ENCODE peak calls at places on chromosomes 16 and 17, in five cellular contexts. L, M, C, R and Z are unnamed samples.

GRCh38 chr16:46918905-46919792 is 35.0 kb downstream of the GPT2 start:
- DNase-seq in M (no peak), R (no peak), C (no peak), L (no peak), Z (no peak)

GRCh38 chr16:86883583-86884188 is 305.3 kb downstream of the FOXL1 start:
- DNase-seq in R (no peak), C (no peak), M (no peak), L (no peak), Z (peak)

GRCh38 chr17:79950711-79951110 is 85.0 kb downstream of the TBC1D16 start:
- DNase-seq in C (no peak), L (no peak), M (peak), R (no peak), Z (peak)

GRCh38 chr17:30199600-30199999 is 35.9 kb downstream of the SLC6A4 start:
- DNase-seq in L (no peak), R (no peak), M (no peak), C (no peak), Z (no peak)

GRCh38 chr16:73101568-73101967 is 53.6 kb upstream of the ZFHX3 start:
- DNase-seq in R (no peak), L (no peak), C (no peak), M (no peak), Z (no peak)

GRCh38 chr17:46003907-46004748 is 5.1 kb downstream of the STH start:
- DNase-seq in L (no peak), M (no peak), C (no peak), R (peak), Z (no peak)

GRCh38 chr16:58102665-58103427 is 26.3 kb downstream of the CFAP20 start:
- DNase-seq in M (no peak), L (no peak), R (no peak), C (no peak), Z (no peak)

GRCh38 chr16:53207810-53208752 is 153.3 kb downstream of the CHD9 start:
- DNase-seq in C (no peak), R (peak), L (no peak), M (no peak), Z (peak)

GRCh38 chr16:30166202-30166902 is 17.1 kb upstream of the CORO1A start:
- DNase-seq in C (no peak), R (no peak), L (no peak), M (no peak), Z (no peak)

GRCh38 chr16:66751135-66751991 is at the start of gene DYNC1LI2:
- DNase-seq in M (peak), R (peak), C (peak), L (peak), Z (peak)

GRCh38 chr16:85897384-85897783 is 1.6 kb upstream of the IRF8 start:
- DNase-seq in L (no peak), C (no peak), R (no peak), M (no peak), Z (no peak)

GRCh38 chr17:3594056-3594810 is 15.0 kb downstream of the TRPV1 start:
- DNase-seq in M (no peak), L (no peak), R (no peak), C (no peak), Z (peak)

GRCh38 chr16:84308120-84308519 is 13.4 kb downstream of the WFDC1 start:
- DNase-seq in M (peak), L (no peak), R (peak), C (no peak), Z (peak)

GRCh38 chr16:4140652-4141051 is 24.4 kb upstream of the ADCY9 start:
- DNase-seq in L (no peak), M (no peak), R (no peak), C (no peak), Z (no peak)

GRCh38 chr17:50604470-50604869 is 30.2 kb upstream of the ABCC3 start:
- DNase-seq in C (no peak), M (peak), L (no peak), R (no peak), Z (no peak)

GRCh38 chr16:50712568-50712914 is 19.1 kb downstream of the NOD2 start:
- DNase-seq in R (no peak), C (no peak), L (no peak), M (no peak), Z (peak)

GRCh38 chr17:53792997-53793396 is 29.7 kb upstream of the KIF2B start:
- DNase-seq in C (no peak), M (no peak), L (no peak), R (no peak), Z (no peak)

GRCh38 chr16:56789360-56789759 is 59.4 kb downstream of the NUP93 start:
- DNase-seq in L (no peak), M (peak), R (peak), C (no peak), Z (peak)

GRCh38 chr17:74119049-74119580 is 84.4 kb upstream of the RPL38 start:
- DNase-seq in C (no peak), M (no peak), R (no peak), L (no peak), Z (no peak)

GRCh38 chr17:65228734-65229390 is 91.7 kb downstream of the RGS9 start:
- DNase-seq in L (no peak), R (no peak), C (no peak), M (no peak), Z (peak)

GRCh38 chr17:72654746-72655145 is 437.7 kb downstream of the SLC39A11 start:
- DNase-seq in C (no peak), M (no peak), R (peak), L (no peak), Z (no peak)